ENCODE peak calls at places on chromosomes 4 and X, in eight cellular contexts. H is K562, N is uterus, Q is thyroid gland, M is ascending aorta, D is astrocyte, O is A549, P is cardiac muscle cell. S is an unnamed sample.

GRCh38 chrX:30649859-30650258 is 3.4 kb upstream of the GK start:
- DNase-seq in H (no peak), D (no peak), Q (no peak), P (peak; percentile 27), O (no peak), N (no peak), M (no peak), S (no peak)

GRCh38 chr4:182188622-182189021 is 54.6 kb upstream of the TENM3 start:
- DNase-seq in P (peak; percentile 16), N (no peak), D (peak; percentile 57), O (no peak), H (no peak), M (no peak), Q (no peak), S (no peak)

GRCh38 chr4:41590591-41590990 is 52.6 kb downstream of the LIMCH1 start:
- DNase-seq in H (no peak), Q (peak; percentile 83), M (no peak), O (no peak), P (no peak), N (no peak), D (no peak), S (no peak)

GRCh38 chr4:6391852-6392188 is 80.6 kb downstream of the PPP2R2C start:
- DNase-seq in D (no peak), P (no peak), N (no peak), H (no peak), M (no peak), Q (no peak), O (no peak), S (no peak)

GRCh38 chr4:105619193-105619931 is 66.9 kb downstream of the ARHGEF38 start:
- DNase-seq in O (no peak), N (no peak), D (peak; percentile 9), Q (peak; percentile 97), H (no peak), M (no peak), P (peak; percentile 39), S (no peak)

GRCh38 chr4:46994007-46994405 is 625 bp upstream of the GABRA4 start:
- DNase-seq in M (no peak), D (peak; percentile 2), N (no peak), O (no peak), P (no peak), H (no peak), Q (no peak), S (no peak)

GRCh38 chr4:123546123-123546654 is 149.6 kb downstream of the SPRY1 start:
- DNase-seq in Q (no peak), N (no peak), M (no peak), O (no peak), D (no peak), P (no peak), H (no peak), S (no peak)

GRCh38 chr4:7103599-7104365 is 35.9 kb upstream of the GRPEL1 start:
- DNase-seq in N (peak; percentile 80), P (no peak), D (no peak), H (no peak), O (peak; percentile 28), Q (peak; percentile 78), M (peak; percentile 26), S (no peak)

GRCh38 chrX:10797493-10797892 is 177.1 kb upstream of the MID1 start:
- DNase-seq in D (peak; percentile 28), P (peak; percentile 15), N (no peak), M (no peak), Q (no peak), O (no peak), H (no peak), S (peak; percentile 8)

GRCh38 chr4:186669159-186669720 is 54.4 kb downstream of the FAT1 start:
- DNase-seq in Q (no peak), N (no peak), H (no peak), M (no peak), O (no peak), D (peak; percentile 71), P (peak; percentile 82), S (peak; percentile 34)

GRCh38 chrX:150772150-150772970 is 79.2 kb downstream of the MTMR1 start:
- DNase-seq in D (peak; percentile 12), P (peak; percentile 74), O (peak; percentile 74), H (peak; percentile 82), M (no peak), N (peak; percentile 75), Q (peak; percentile 68), S (peak; percentile 21)

GRCh38 chrX:928606-929005 is 283.8 kb downstream of the CRLF2 start:
- DNase-seq in H (no peak), D (no peak), O (no peak), N (no peak), M (no peak), P (no peak), Q (no peak), S (no peak)

GRCh38 chrX:28491941-28492340 is 95.3 kb upstream of the IL1RAPL1 start:
- DNase-seq in D (no peak), M (no peak), O (no peak), Q (no peak), N (no peak), H (no peak), P (peak; percentile 16), S (no peak)

GRCh38 chrX:47646636-47647035 is 3.7 kb downstream of the ELK1 start:
- DNase-seq in P (no peak), N (no peak), D (no peak), H (no peak), Q (no peak), O (no peak), M (no peak), S (no peak)

GRCh38 chr4:80730158-80730557 is 300.4 kb upstream of the BMP3 start:
- DNase-seq in H (no peak), P (no peak), O (no peak), M (no peak), D (no peak), Q (peak; percentile 23), N (no peak), S (no peak)

GRCh38 chr4:2462218-2462991 is 6.5 kb upstream of the RNF4 start:
- DNase-seq in H (peak; percentile 78), N (peak; percentile 70), Q (peak; percentile 69), D (peak; percentile 69), P (peak; percentile 80), M (no peak), O (peak; percentile 62), S (peak; percentile 27)

GRCh38 chrX:2719774-2720447 is 28.8 kb downstream of the CD99 start:
- DNase-seq in O (no peak), M (no peak), N (no peak), P (no peak), D (no peak), H (no peak), Q (no peak), S (no peak)

GRCh38 chr4:16225139-16225538 is 1.1 kb downstream of the TAPT1 start:
- DNase-seq in D (peak; percentile 36), H (no peak), N (no peak), Q (no peak), O (no peak), P (peak; percentile 47), M (no peak), S (no peak)

GRCh38 chrX:12890467-12890866 is 16.0 kb upstream of the TLR8 start:
- DNase-seq in P (peak; percentile 68), N (no peak), H (no peak), M (no peak), Q (no peak), D (no peak), O (no peak), S (no peak)

GRCh38 chrX:137574784-137575298 is 8.9 kb downstream of the ZIC3 start:
- DNase-seq in M (no peak), D (no peak), N (no peak), Q (no peak), H (no peak), P (no peak), O (no peak), S (no peak)

GRCh38 chr4:158169931-158170690 is 2.7 kb downstream of the GASK1B start:
- DNase-seq in P (peak; percentile 60), Q (no peak), D (peak; percentile 72), H (no peak), N (no peak), M (no peak), O (no peak), S (no peak)

GRCh38 chr4:139814285-139815015 is 148.8 kb downstream of the MGST2 start:
- DNase-seq in D (peak; percentile 48), M (no peak), O (no peak), Q (peak; percentile 14), H (no peak), N (peak; percentile 61), P (peak; percentile 54), S (no peak)

GRCh38 chrX:10922158-10922557 is 189.0 kb upstream of the HCCS start:
- DNase-seq in Q (peak; percentile 2), D (peak; percentile 81), H (no peak), M (no peak), N (no peak), O (no peak), P (peak; percentile 84), S (peak; percentile 43)

DNA sequence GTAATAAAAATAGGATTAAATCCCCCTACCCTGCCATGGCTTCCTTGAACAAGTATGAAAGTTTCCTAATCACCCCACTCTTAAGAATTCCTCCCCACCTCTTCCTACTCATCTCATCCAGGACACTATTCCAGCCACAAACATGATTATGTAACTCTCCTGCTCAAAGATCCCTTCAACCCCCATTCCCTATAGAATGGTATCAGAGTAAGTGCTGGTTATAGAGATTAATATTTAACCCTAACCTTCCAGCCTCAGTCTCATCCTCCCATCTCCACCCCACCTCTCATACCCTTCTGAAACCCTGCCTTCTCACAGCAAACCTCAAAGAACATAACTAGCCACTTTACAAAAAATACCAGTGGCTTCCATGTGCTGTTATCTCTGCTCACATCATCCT is 155.1 kb downstream of the PPP3CA start:
- DNase-seq in Q (no peak), N (no peak), D (no peak), M (no peak), O (no peak), P (peak; percentile 44), H (no peak), S (no peak)
- H3K4me3 ChIP-seq in Q (no peak overlapping the region), N (no peak overlapping the region), D (no peak overlapping the region), M (no peak overlapping the region), O (no peak overlapping the region), P (no peak overlapping the region), H (no peak overlapping the region), S (no peak overlapping the region)

GRCh38 chr4:87390931-87391782 is at the start of gene HSD17B11:
- DNase-seq in M (peak; percentile 71), D (peak; percentile 90), H (peak; percentile 82), P (peak; percentile 97), Q (peak; percentile 84), O (peak; percentile 92), N (peak; percentile 92), S (peak; percentile 87)
- TF ChIP-seq CTCF in M (no peak), D (no peak), H (peak; percentile 13), P (no peak), Q (no peak), O (no peak), N (peak; percentile 30), S (no peak)

DNA sequence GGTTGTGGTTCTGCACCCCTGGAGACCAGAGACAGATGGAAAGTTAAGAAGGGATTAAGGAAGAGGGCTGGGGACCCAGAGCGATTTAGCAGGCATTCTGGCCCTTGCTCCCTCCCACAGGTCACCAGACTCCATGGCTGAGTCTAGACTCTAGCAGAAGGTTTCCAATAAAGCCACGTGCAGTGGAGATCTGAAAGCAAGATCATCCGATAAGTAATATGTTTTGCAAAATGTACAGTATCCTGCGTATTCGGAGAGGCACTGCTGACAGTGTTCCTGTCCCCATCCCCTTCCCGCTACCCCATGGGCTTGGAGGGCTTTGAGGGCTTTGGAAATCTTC is 531 bp upstream of the GPRIN3 start:
- DNase-seq in O (no peak), P (no peak), M (no peak), D (no peak), Q (no peak), N (no peak), H (no peak), S (no peak)
- H3K27ac ChIP-seq in O (peak overlapping the region; percentile 78), P (no peak overlapping the region), M (no peak overlapping the region), D (no peak overlapping the region), Q (no peak overlapping the region), N (no peak overlapping the region), H (no peak overlapping the region), S (no peak overlapping the region)

GRCh38 chr4:108483650-108484049 is 136.7 kb upstream of the RPL34 start:
- DNase-seq in O (no peak), D (no peak), M (no peak), H (no peak), P (no peak), N (no peak), Q (no peak), S (no peak)
- H3K4me3 ChIP-seq in O (no peak overlapping the region), D (no peak overlapping the region), M (no peak overlapping the region), H (no peak overlapping the region), P (no peak overlapping the region), N (no peak overlapping the region), Q (no peak overlapping the region), S (no peak overlapping the region)

S was measured in AG04450.